ENCODE peak calls at places on chromosomes 1 and 21, in six cellular contexts. M, D, E, O, S and I are unnamed samples.

GRCh38 chr1:24981632-24982007 is 51.5 kb upstream of the RUNX3 start:
- DNase-seq in S (no peak), M (no peak), O (no peak), E (no peak), D (no peak), I (no peak)

GRCh38 chr1:175278729-175279128 is 86.2 kb upstream of the KIAA0040 start:
- DNase-seq in O (no peak), S (no peak), D (no peak), M (no peak), E (no peak), I (no peak)

GRCh38 chr1:153262462-153263157 is 3.1 kb downstream of the LORICRIN start:
- DNase-seq in O (no peak), D (no peak), S (no peak), M (no peak), E (no peak), I (no peak)

GRCh38 chr1:33060579-33061083 is 20.3 kb upstream of the AZIN2 start:
- DNase-seq in S (peak), M (peak), E (no peak), O (no peak), D (no peak), I (peak)

GRCh38 chr1:45003741-45004140 is 7.4 kb downstream of the HECTD3 start:
- DNase-seq in M (peak), D (no peak), S (no peak), O (peak), E (no peak), I (no peak)

GRCh38 chr1:156492591-156493080 is 7.9 kb downstream of the MEF2D start:
- DNase-seq in M (peak), D (no peak), S (no peak), O (peak), E (no peak), I (no peak)

GRCh38 chr1:6260961-6261614 is at the start of gene GPR153:
- DNase-seq in E (peak), D (no peak), O (peak), M (peak), S (no peak), I (no peak)

GRCh38 chr1:170698301-170698700 is 34.4 kb downstream of the PRRX1 start:
- DNase-seq in O (no peak), E (no peak), M (no peak), S (no peak), D (no peak), I (no peak)

GRCh38 chr1:107297681-107298080 is 156.8 kb downstream of the NTNG1 start:
- DNase-seq in S (no peak), E (no peak), O (no peak), M (no peak), D (no peak), I (no peak)

GRCh38 chr1:53572802-53573148 is 113.6 kb downstream of the DMRTB1 start:
- DNase-seq in S (no peak), O (no peak), E (no peak), D (no peak), M (no peak), I (no peak)

GRCh38 chr1:47469910-47470309 is 32.1 kb downstream of the FOXD2 start:
- DNase-seq in M (no peak), D (no peak), S (no peak), O (no peak), E (no peak), I (no peak)

GRCh38 chr21:16911166-16911607 is 601.7 kb upstream of the CXADR start:
- DNase-seq in M (no peak), E (no peak), D (no peak), S (no peak), O (no peak), I (no peak)

GRCh38 chr1:62528015-62528414 is 69.3 kb upstream of the ANGPTL3 start:
- DNase-seq in E (no peak), M (no peak), O (no peak), S (no peak), D (no peak), I (no peak)

GRCh38 chr1:71502026-71502425 is 421.2 kb upstream of the ZRANB2 start:
- DNase-seq in O (no peak), M (peak), S (no peak), E (no peak), D (no peak), I (no peak)

GRCh38 chr21:45152265-45152746 is 77.9 kb downstream of the ADARB1 start:
- DNase-seq in O (no peak), S (no peak), D (no peak), M (peak), E (peak), I (no peak)

GRCh38 chr1:53349968-53350852 is 22.3 kb upstream of the LRP8 start:
- DNase-seq in O (peak), D (peak), M (peak), S (no peak), E (no peak), I (peak)

GRCh38 chr1:29267341-29268070 is 31.2 kb downstream of the PTPRU start:
- DNase-seq in O (no peak), S (no peak), D (no peak), E (no peak), M (no peak), I (peak)

GRCh38 chr1:79264975-79265818 is 258.7 kb upstream of the ADGRL4 start:
- DNase-seq in S (no peak), D (no peak), E (no peak), M (no peak), O (no peak), I (no peak)

GRCh38 chr1:183609313-183609712 is 19.1 kb upstream of the NCF2 start:
- DNase-seq in S (peak), O (no peak), E (peak), D (no peak), M (peak), I (no peak)

GRCh38 chr1:72946901-72947505 is 664.7 kb upstream of the NEGR1 start:
- DNase-seq in S (no peak), D (no peak), M (no peak), O (no peak), E (no peak), I (no peak)

GRCh38 chr1:182389619-182390047 is 2.0 kb downstream of the GLUL start:
- DNase-seq in D (no peak), E (peak), M (peak), S (no peak), O (no peak), I (no peak)

GRCh38 chr1:95086949-95087533 is 14.3 kb upstream of the ALG14 start:
- DNase-seq in O (no peak), S (peak), D (no peak), M (no peak), E (no peak), I (no peak)

GRCh38 chr1:221725683-221726330 is 16.1 kb downstream of the DUSP10 start:
- DNase-seq in S (no peak), E (no peak), O (no peak), M (no peak), D (no peak), I (no peak)

GRCh38 chr1:23745515-23745914 is 2.2 kb downstream of the ELOA start:
- DNase-seq in O (no peak), E (peak), D (no peak), S (no peak), M (no peak), I (no peak)

GRCh38 chr1:187626056-187626455 is 797.3 kb downstream of the PLA2G4A start:
- DNase-seq in O (no peak), S (no peak), E (no peak), M (no peak), D (no peak), I (no peak)

GRCh38 chr1:54604572-54605370 is 18.6 kb downstream of the FAM151A start:
- DNase-seq in O (no peak), S (no peak), M (no peak), E (no peak), D (no peak), I (no peak)

GRCh38 chr1:35449334-35450008 is 107.7 kb downstream of the KIAA0319L start:
- DNase-seq in O (peak), D (no peak), S (peak), M (no peak), E (no peak), I (no peak)

GRCh38 chr1:156435551-156436318 is 64.8 kb downstream of the MEF2D start:
- DNase-seq in O (no peak), E (peak), S (no peak), D (no peak), M (no peak), I (no peak)

GRCh38 chr1:206490643-206491421 is 16.5 kb upstream of the RASSF5 start:
- DNase-seq in D (no peak), E (no peak), S (no peak), M (no peak), O (no peak), I (no peak)

GRCh38 chr1:4219826-4220225 is 319.8 kb upstream of the C1orf174 start:
- DNase-seq in M (no peak), O (no peak), D (no peak), S (no peak), E (no peak), I (no peak)

GRCh38 chr21:46057111-46057709 is 40.7 kb upstream of the COL6A2 start:
- DNase-seq in E (no peak), S (no peak), O (no peak), D (no peak), M (peak), I (peak)

GRCh38 chr1:210598135-210598652 is 269.5 kb downstream of the HHAT start:
- DNase-seq in S (peak), D (no peak), M (no peak), O (no peak), E (no peak), I (no peak)

GRCh38 chr1:67850611-67851075 is 17.4 kb upstream of the GNG12 start:
- DNase-seq in D (no peak), O (peak), S (peak), E (no peak), M (peak), I (no peak)

GRCh38 chr1:167529829-167530474 is 11.6 kb upstream of the CD247 start:
- DNase-seq in M (no peak), S (no peak), E (no peak), D (no peak), O (no peak), I (no peak)

GRCh38 chr1:206001476-206001888 is 1.7 kb downstream of the RAB7B start:
- DNase-seq in D (no peak), S (peak), M (peak), E (no peak), O (no peak), I (no peak)

GRCh38 chr1:155077346-155077745 is 1.3 kb upstream of the EFNA3 start:
- DNase-seq in M (no peak), D (no peak), S (no peak), E (no peak), O (no peak), I (no peak)

GRCh38 chr1:18912550-18912949 is 10.2 kb upstream of the ALDH4A1 start:
- DNase-seq in E (no peak), M (no peak), D (no peak), S (no peak), O (no peak), I (no peak)

GRCh38 chr1:18917071-18917799 is 14.9 kb upstream of the ALDH4A1 start:
- DNase-seq in D (no peak), M (no peak), E (no peak), O (no peak), S (no peak), I (peak)

GRCh38 chr1:18915341-18915740 is 13.0 kb upstream of the ALDH4A1 start:
- DNase-seq in S (no peak), M (no peak), O (no peak), E (no peak), D (no peak), I (no peak)

GRCh38 chr1:18908911-18909771 is 6.8 kb upstream of the ALDH4A1 start:
- DNase-seq in M (no peak), O (no peak), E (no peak), D (no peak), S (no peak), I (no peak)

DNA sequence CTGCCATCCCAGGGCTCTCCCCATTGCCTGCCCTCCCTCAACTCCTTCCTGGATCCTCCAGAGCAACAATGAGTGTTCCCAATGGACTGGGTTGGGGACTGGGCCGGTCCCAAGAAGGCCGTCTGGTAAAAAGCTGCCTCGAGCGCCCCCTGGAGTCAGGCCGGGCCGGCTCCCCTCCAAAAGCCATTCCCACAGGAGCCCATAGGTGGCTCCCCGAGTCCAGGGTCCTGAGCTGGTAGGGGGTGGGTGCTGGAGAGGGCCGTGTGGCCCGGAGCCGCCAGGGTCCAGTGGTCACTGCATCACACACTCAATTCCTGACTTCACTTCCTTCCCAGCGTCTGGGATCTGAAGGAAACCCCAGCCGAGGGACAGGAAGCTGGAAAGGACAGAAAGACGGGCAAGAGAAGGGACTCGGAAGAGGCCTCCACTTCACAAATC is 10.7 kb upstream of the ALDH4A1 start:
- DNase-seq in E (peak), D (peak), S (no peak), M (peak), O (peak), I (no peak)
- TF ChIP-seq CTCF in E (peak), D (peak), S (peak), M (peak), O (peak), I (peak)

GRCh38 chr21:34519694-34520093 is 7.7 kb upstream of the KCNE1 start:
- DNase-seq in S (no peak), M (no peak), O (no peak), E (no peak), D (no peak), I (no peak)

GRCh38 chr21:34519013-34519412 is 7.0 kb upstream of the KCNE1 start:
- DNase-seq in S (no peak), E (no peak), D (no peak), M (no peak), O (no peak), I (no peak)

GRCh38 chr21:34514576-34515135 is 2.6 kb upstream of the KCNE1 start:
- DNase-seq in E (no peak), S (no peak), D (no peak), M (no peak), O (no peak), I (no peak)

GRCh38 chr21:34517039-34517438 is 5.0 kb upstream of the KCNE1 start:
- DNase-seq in M (no peak), O (no peak), E (no peak), D (no peak), S (no peak), I (no peak)

GRCh38 chr21:34517491-34518245 is 5.7 kb upstream of the KCNE1 start:
- DNase-seq in D (no peak), O (no peak), S (no peak), M (no peak), E (peak), I (no peak)
- TF ChIP-seq CTCF in D (peak), O (no peak), S (no peak), M (peak), E (peak), I (peak)

GRCh38 chr1:20702416-20702815 is 15.4 kb downstream of the KIF17 start:
- DNase-seq in D (no peak), O (no peak), E (peak), M (no peak), S (no peak), I (no peak)
- TF ChIP-seq CTCF in D (peak), O (peak), E (peak), M (no peak), S (peak), I (peak)

GRCh38 chr1:109482796-109483638 is 688 bp upstream of the ATXN7L2 start:
- DNase-seq in O (peak), D (peak), E (peak), S (no peak), M (peak), I (no peak)
- TF ChIP-seq CTCF in O (no peak), D (peak), E (peak), S (no peak), M (no peak), I (peak)

GRCh38 chr1:26323382-26323781 is 5.6 kb downstream of the CD52 start:
- DNase-seq in M (no peak), S (no peak), O (no peak), E (no peak), D (no peak), I (no peak)

GRCh38 chr1:26330276-26330675 is 12.5 kb downstream of the CD52 start:
- DNase-seq in O (no peak), M (no peak), S (no peak), D (no peak), E (no peak), I (no peak)

GRCh38 chr1:26328597-26328996 is 10.8 kb downstream of the CD52 start:
- DNase-seq in M (no peak), E (no peak), D (no peak), S (no peak), O (no peak), I (no peak)

GRCh38 chr1:26324550-26324949 is 6.8 kb downstream of the CD52 start:
- DNase-seq in S (no peak), O (no peak), E (no peak), M (no peak), D (no peak), I (no peak)

DNA sequence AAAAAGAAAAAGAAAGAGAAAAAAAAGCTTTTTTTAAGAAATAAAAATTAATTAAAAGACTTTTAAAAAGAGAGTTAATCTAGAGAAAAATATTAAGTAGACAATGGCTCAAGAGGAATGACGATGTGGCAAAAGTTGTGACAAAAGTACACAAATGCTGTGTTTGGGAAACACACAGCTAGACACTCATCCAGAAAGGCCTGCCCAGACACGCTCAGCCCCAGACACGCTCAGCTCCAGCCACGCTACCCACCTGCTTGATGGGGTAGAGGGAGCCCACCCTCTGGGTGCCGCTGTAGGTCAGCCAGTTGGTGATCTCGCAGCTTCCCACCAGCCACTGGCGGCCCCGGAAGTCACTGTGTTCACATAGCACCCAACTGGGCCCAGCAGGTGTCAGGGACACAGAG is 10.2 kb downstream of the CD52 start:
- DNase-seq in E (no peak), D (no peak), S (no peak), O (no peak), M (no peak), I (no peak)
- TF ChIP-seq CTCF in E (no peak), D (no peak), S (no peak), O (no peak), M (no peak), I (no peak)